ENCODE peak calls at places on chromosomes 12 and 14, in eight cellular contexts. One of them, this sample, is unnamed.

GRCh38 chr14:39023939-39024871 is 78.8 kb downstream of the SEC23A start:
- DNase-seq in HCT116: no peak
- DNase-seq in K562: no peak
- DNase-seq in GM12878: no peak
- DNase-seq in H1: no peak
- DNase-seq in SK-N-SH: no peak
- DNase-seq in endothelial cell of umbilical vein: no peak
- DNase-seq in HepG2: peak
- DNase-seq in this sample: no peak

GRCh38 chr14:74965770-74966153 is 10.4 kb upstream of the PGF start:
- DNase-seq in HCT116: no peak
- DNase-seq in K562: no peak
- DNase-seq in GM12878: no peak
- DNase-seq in H1: no peak
- DNase-seq in SK-N-SH: no peak
- DNase-seq in endothelial cell of umbilical vein: peak
- DNase-seq in HepG2: no peak
- DNase-seq in this sample: no peak

GRCh38 chr12:15731940-15732339 is 57.2 kb downstream of the EPS8 start:
- DNase-seq in HCT116: no peak
- DNase-seq in K562: no peak
- DNase-seq in GM12878: peak
- DNase-seq in H1: no peak
- DNase-seq in SK-N-SH: no peak
- DNase-seq in endothelial cell of umbilical vein: no peak
- DNase-seq in HepG2: no peak
- DNase-seq in this sample: no peak

GRCh38 chr12:104682790-104683279 is 226.1 kb downstream of the CHST11 start:
- DNase-seq in HCT116: no peak
- DNase-seq in K562: no peak
- DNase-seq in GM12878: peak
- DNase-seq in H1: no peak
- DNase-seq in SK-N-SH: no peak
- DNase-seq in endothelial cell of umbilical vein: no peak
- DNase-seq in HepG2: no peak
- DNase-seq in this sample: no peak

GRCh38 chr12:31736472-31736871 is 7.7 kb upstream of the AMN1 start:
- DNase-seq in HCT116: no peak
- DNase-seq in K562: no peak
- DNase-seq in GM12878: no peak
- DNase-seq in H1: no peak
- DNase-seq in SK-N-SH: no peak
- DNase-seq in endothelial cell of umbilical vein: peak
- DNase-seq in HepG2: no peak
- DNase-seq in this sample: no peak

GRCh38 chr14:45426685-45427282 is 173.8 kb upstream of the MIS18BP1 start:
- DNase-seq in HCT116: peak
- DNase-seq in K562: peak
- DNase-seq in GM12878: peak
- DNase-seq in H1: no peak
- DNase-seq in SK-N-SH: peak
- DNase-seq in endothelial cell of umbilical vein: peak
- DNase-seq in HepG2: peak
- DNase-seq in this sample: peak

GRCh38 chr12:63206908-63207307 is 55.9 kb upstream of the AVPR1A start:
- DNase-seq in HCT116: no peak
- DNase-seq in K562: no peak
- DNase-seq in GM12878: no peak
- DNase-seq in H1: no peak
- DNase-seq in SK-N-SH: no peak
- DNase-seq in endothelial cell of umbilical vein: no peak
- DNase-seq in HepG2: no peak
- DNase-seq in this sample: no peak

GRCh38 chr12:93115646-93116045 is 186.6 kb upstream of the EEA1 start:
- DNase-seq in HCT116: no peak
- DNase-seq in K562: no peak
- DNase-seq in GM12878: no peak
- DNase-seq in H1: no peak
- DNase-seq in SK-N-SH: no peak
- DNase-seq in endothelial cell of umbilical vein: peak
- DNase-seq in HepG2: no peak
- DNase-seq in this sample: no peak

GRCh38 chr12:104272938-104273337 is 30.6 kb upstream of the EID3 start:
- DNase-seq in HCT116: no peak
- DNase-seq in K562: no peak
- DNase-seq in GM12878: no peak
- DNase-seq in H1: no peak
- DNase-seq in SK-N-SH: no peak
- DNase-seq in endothelial cell of umbilical vein: no peak
- DNase-seq in HepG2: no peak
- DNase-seq in this sample: no peak

GRCh38 chr14:90871605-90872233 is 55.5 kb upstream of the TTC7B start:
- DNase-seq in HCT116: no peak
- DNase-seq in K562: no peak
- DNase-seq in GM12878: no peak
- DNase-seq in H1: no peak
- DNase-seq in SK-N-SH: no peak
- DNase-seq in endothelial cell of umbilical vein: peak
- DNase-seq in HepG2: no peak
- DNase-seq in this sample: no peak

GRCh38 chr12:14628771-14629170 is 61.1 kb upstream of the PLBD1 start:
- DNase-seq in HCT116: no peak
- DNase-seq in K562: no peak
- DNase-seq in GM12878: no peak
- DNase-seq in H1: no peak
- DNase-seq in SK-N-SH: no peak
- DNase-seq in endothelial cell of umbilical vein: no peak
- DNase-seq in HepG2: no peak
- DNase-seq in this sample: no peak

GRCh38 chr12:4272014-4272975 is 1.3 kb upstream of the CCND2 start:
- DNase-seq in HCT116: no peak
- DNase-seq in K562: peak
- DNase-seq in GM12878: peak
- DNase-seq in H1: peak
- DNase-seq in SK-N-SH: peak
- DNase-seq in endothelial cell of umbilical vein: peak
- DNase-seq in HepG2: no peak
- DNase-seq in this sample: no peak

GRCh38 chr12:111434680-111435338 is 29.1 kb downstream of the SH2B3 start:
- DNase-seq in HCT116: no peak
- DNase-seq in K562: no peak
- DNase-seq in GM12878: peak
- DNase-seq in H1: no peak
- DNase-seq in SK-N-SH: no peak
- DNase-seq in endothelial cell of umbilical vein: peak
- DNase-seq in HepG2: no peak
- DNase-seq in this sample: no peak

GRCh38 chr12:31536672-31537071 is 54.3 kb downstream of the DENND5B start:
- DNase-seq in HCT116: no peak
- DNase-seq in K562: no peak
- DNase-seq in GM12878: no peak
- DNase-seq in H1: no peak
- DNase-seq in SK-N-SH: no peak
- DNase-seq in endothelial cell of umbilical vein: no peak
- DNase-seq in HepG2: no peak
- DNase-seq in this sample: no peak

GRCh38 chr12:15122349-15122748 is 98.9 kb downstream of the RERG start:
- DNase-seq in HCT116: no peak
- DNase-seq in K562: no peak
- DNase-seq in GM12878: no peak
- DNase-seq in H1: no peak
- DNase-seq in SK-N-SH: no peak
- DNase-seq in endothelial cell of umbilical vein: no peak
- DNase-seq in HepG2: no peak
- DNase-seq in this sample: no peak

GRCh38 chr14:25049559-25050493 is at the start of gene STXBP6:
- DNase-seq in HCT116: no peak
- DNase-seq in K562: no peak
- DNase-seq in GM12878: no peak
- DNase-seq in H1: peak
- DNase-seq in SK-N-SH: peak
- DNase-seq in endothelial cell of umbilical vein: peak
- DNase-seq in HepG2: peak
- DNase-seq in this sample: no peak

GRCh38 chr14:74437654-74438053 is 11.6 kb upstream of the SYNDIG1L start:
- DNase-seq in HCT116: no peak
- DNase-seq in K562: no peak
- DNase-seq in GM12878: no peak
- DNase-seq in H1: peak
- DNase-seq in SK-N-SH: no peak
- DNase-seq in endothelial cell of umbilical vein: peak
- DNase-seq in HepG2: no peak
- DNase-seq in this sample: no peak

GRCh38 chr14:70810621-70811020 is 1.3 kb upstream of the MAP3K9 start:
- DNase-seq in HCT116: no peak
- DNase-seq in K562: no peak
- DNase-seq in GM12878: no peak
- DNase-seq in H1: no peak
- DNase-seq in SK-N-SH: no peak
- DNase-seq in endothelial cell of umbilical vein: no peak
- DNase-seq in HepG2: no peak
- DNase-seq in this sample: no peak
- H3K9ac ChIP-seq in HCT116: peak
- H3K9ac ChIP-seq in K562: no peak
- H3K9ac ChIP-seq in GM12878: no peak
- H3K9ac ChIP-seq in H1: peak
- H3K9ac ChIP-seq in SK-N-SH: peak
- H3K9ac ChIP-seq in endothelial cell of umbilical vein: no peak
- H3K9ac ChIP-seq in HepG2: peak
- H3K9ac ChIP-seq in this sample: no peak

GRCh38 chr12:80175307-80175930 is 76.1 kb downstream of the OTOGL start:
- DNase-seq in HCT116: no peak
- DNase-seq in K562: no peak
- DNase-seq in GM12878: no peak
- DNase-seq in H1: no peak
- DNase-seq in SK-N-SH: no peak
- DNase-seq in endothelial cell of umbilical vein: no peak
- DNase-seq in HepG2: no peak
- DNase-seq in this sample: no peak

GRCh38 chr12:80168936-80169335 is 69.6 kb downstream of the OTOGL start:
- DNase-seq in HCT116: no peak
- DNase-seq in K562: no peak
- DNase-seq in GM12878: no peak
- DNase-seq in H1: no peak
- DNase-seq in SK-N-SH: no peak
- DNase-seq in endothelial cell of umbilical vein: no peak
- DNase-seq in HepG2: no peak
- DNase-seq in this sample: no peak

GRCh38 chr12:80170915-80171314 is 71.6 kb downstream of the OTOGL start:
- DNase-seq in HCT116: no peak
- DNase-seq in K562: no peak
- DNase-seq in GM12878: no peak
- DNase-seq in H1: no peak
- DNase-seq in SK-N-SH: no peak
- DNase-seq in endothelial cell of umbilical vein: no peak
- DNase-seq in HepG2: no peak
- DNase-seq in this sample: no peak

GRCh38 chr12:80176706-80177105 is 77.4 kb downstream of the OTOGL start:
- DNase-seq in HCT116: no peak
- DNase-seq in K562: no peak
- DNase-seq in GM12878: no peak
- DNase-seq in H1: no peak
- DNase-seq in SK-N-SH: no peak
- DNase-seq in endothelial cell of umbilical vein: no peak
- DNase-seq in HepG2: no peak
- DNase-seq in this sample: no peak

DNA sequence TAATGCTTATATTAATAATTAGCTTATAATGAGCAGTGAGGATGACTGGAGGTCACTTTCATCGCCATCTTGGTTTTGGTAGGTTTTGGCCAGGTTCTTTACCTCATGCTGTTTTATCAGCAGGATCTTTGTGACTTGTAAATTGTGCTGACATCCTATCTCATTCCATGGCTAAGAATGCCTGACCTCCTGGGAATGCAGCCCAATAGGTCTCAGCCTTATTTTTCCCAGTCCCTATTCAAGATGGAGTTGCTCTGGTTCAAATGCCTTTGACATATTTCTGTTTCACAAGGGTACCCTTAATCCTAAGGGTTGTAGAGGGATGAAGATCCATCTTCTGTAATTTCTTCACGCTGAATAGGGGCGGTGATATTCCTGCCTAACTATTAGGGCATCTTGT is 74.1 kb downstream of the OTOGL start:
- DNase-seq in HCT116: no peak
- DNase-seq in K562: no peak
- DNase-seq in GM12878: no peak
- DNase-seq in H1: no peak
- DNase-seq in SK-N-SH: no peak
- DNase-seq in endothelial cell of umbilical vein: no peak
- DNase-seq in HepG2: no peak
- DNase-seq in this sample: no peak
- TF ChIP-seq POLR2AphosphoS5 in HCT116: no peak
- TF ChIP-seq POLR2AphosphoS5 in K562: no peak
- TF ChIP-seq POLR2AphosphoS5 in GM12878: no peak
- TF ChIP-seq POLR2AphosphoS5 in H1: no peak
- TF ChIP-seq POLR2AphosphoS5 in SK-N-SH: no peak
- TF ChIP-seq POLR2AphosphoS5 in endothelial cell of umbilical vein: no peak
- TF ChIP-seq POLR2AphosphoS5 in HepG2: no peak
- TF ChIP-seq POLR2AphosphoS5 in this sample: no peak

GRCh38 chr12:113234483-113234882 is 13.2 kb downstream of the TPCN1 start:
- DNase-seq in HCT116: no peak
- DNase-seq in K562: no peak
- DNase-seq in GM12878: no peak
- DNase-seq in H1: no peak
- DNase-seq in SK-N-SH: no peak
- DNase-seq in endothelial cell of umbilical vein: no peak
- DNase-seq in HepG2: no peak
- DNase-seq in this sample: no peak

GRCh38 chr12:113238309-113238708 is 17.0 kb downstream of the TPCN1 start:
- DNase-seq in HCT116: no peak
- DNase-seq in K562: peak
- DNase-seq in GM12878: no peak
- DNase-seq in H1: no peak
- DNase-seq in SK-N-SH: no peak
- DNase-seq in endothelial cell of umbilical vein: no peak
- DNase-seq in HepG2: no peak
- DNase-seq in this sample: no peak

GRCh38 chr12:113237748-113238147 is 16.5 kb downstream of the TPCN1 start:
- DNase-seq in HCT116: no peak
- DNase-seq in K562: peak
- DNase-seq in GM12878: no peak
- DNase-seq in H1: no peak
- DNase-seq in SK-N-SH: no peak
- DNase-seq in endothelial cell of umbilical vein: peak
- DNase-seq in HepG2: no peak
- DNase-seq in this sample: no peak

GRCh38 chr12:113235976-113236375 is 14.7 kb downstream of the TPCN1 start:
- DNase-seq in HCT116: no peak
- DNase-seq in K562: no peak
- DNase-seq in GM12878: no peak
- DNase-seq in H1: no peak
- DNase-seq in SK-N-SH: no peak
- DNase-seq in endothelial cell of umbilical vein: no peak
- DNase-seq in HepG2: no peak
- DNase-seq in this sample: no peak

GRCh38 chr12:113236539-113237354 is 15.5 kb downstream of the TPCN1 start:
- DNase-seq in HCT116: no peak
- DNase-seq in K562: no peak
- DNase-seq in GM12878: no peak
- DNase-seq in H1: no peak
- DNase-seq in SK-N-SH: no peak
- DNase-seq in endothelial cell of umbilical vein: no peak
- DNase-seq in HepG2: no peak
- DNase-seq in this sample: no peak
- H3K27ac ChIP-seq in HCT116: no peak
- H3K27ac ChIP-seq in K562: no peak
- H3K27ac ChIP-seq in GM12878: no peak
- H3K27ac ChIP-seq in H1: no peak
- H3K27ac ChIP-seq in SK-N-SH: no peak
- H3K27ac ChIP-seq in endothelial cell of umbilical vein: no peak
- H3K27ac ChIP-seq in HepG2: no peak
- H3K27ac ChIP-seq in this sample: no peak

GRCh38 chr14:32559048-32559447 is 229.9 kb downstream of the AKAP6 start:
- DNase-seq in HCT116: no peak
- DNase-seq in K562: no peak
- DNase-seq in GM12878: no peak
- DNase-seq in H1: no peak
- DNase-seq in SK-N-SH: no peak
- DNase-seq in endothelial cell of umbilical vein: no peak
- DNase-seq in HepG2: no peak
- DNase-seq in this sample: no peak
- H3K9ac ChIP-seq in HCT116: no peak
- H3K9ac ChIP-seq in K562: no peak
- H3K9ac ChIP-seq in GM12878: no peak
- H3K9ac ChIP-seq in H1: no peak
- H3K9ac ChIP-seq in SK-N-SH: no peak
- H3K9ac ChIP-seq in endothelial cell of umbilical vein: no peak
- H3K9ac ChIP-seq in HepG2: no peak
- H3K9ac ChIP-seq in this sample: no peak